ENCODE peak calls at places on chromosomes 4 and X, in nine cellular contexts. S, I, G, W, Q, U, O, P and F are unnamed samples.

GRCh38 chr4:56619160-56619559 is 61.9 kb downstream of the HOPX start:
- DNase-seq in P (peak; percentile 41), S (no peak), I (no peak), Q (peak; percentile 5), O (no peak), G (no peak), W (no peak), U (no peak), F (no peak)

GRCh38 chr4:8061145-8061544 is 97.5 kb downstream of the ABLIM2 start:
- DNase-seq in P (no peak), U (no peak), Q (no peak), I (no peak), W (no peak), G (no peak), O (no peak), S (no peak), F (no peak)

GRCh38 chrX:107691024-107691448 is 62.7 kb downstream of the PRPS1 start:
- DNase-seq in O (no peak), P (no peak), S (no peak), G (no peak), I (no peak), W (no peak), U (no peak), Q (no peak), F (no peak)

GRCh38 chr4:149983931-149984330 is 94.3 kb upstream of the DCLK2 start:
- DNase-seq in U (no peak), O (no peak), P (no peak), S (no peak), G (no peak), I (no peak), W (no peak), Q (no peak), F (no peak)

GRCh38 chrX:39158801-39159657 is 357.8 kb downstream of the MID1IP1 start:
- DNase-seq in P (peak; percentile 94), Q (no peak), W (peak; percentile 26), S (no peak), O (no peak), G (no peak), I (no peak), U (no peak), F (no peak)

GRCh38 chr4:105859233-105859632 is 36.0 kb upstream of the NPNT start:
- DNase-seq in P (peak; percentile 67), U (no peak), Q (no peak), G (no peak), I (no peak), W (peak; percentile 80), O (no peak), S (no peak), F (no peak)

GRCh38 chr4:82050806-82051205 is 323.0 kb downstream of the HNRNPD start:
- DNase-seq in Q (no peak), O (no peak), W (peak; percentile 13), S (no peak), G (no peak), U (no peak), I (no peak), P (peak; percentile 4), F (no peak)

GRCh38 chr4:10121568-10122097 is 5.0 kb upstream of the WDR1 start:
- DNase-seq in I (no peak), P (no peak), S (no peak), G (no peak), W (no peak), Q (peak; percentile 84), U (no peak), O (no peak), F (peak; percentile 45)

GRCh38 chr4:189912170-189912569 is 28.5 kb upstream of the FRG1 start:
- DNase-seq in O (no peak), W (peak; percentile 8), Q (peak; percentile 27), U (no peak), P (no peak), G (no peak), I (no peak), S (no peak), F (no peak)

GRCh38 chrX:71989768-71990167 is 79.1 kb downstream of the NHSL2 start:
- DNase-seq in U (no peak), G (no peak), S (no peak), I (no peak), Q (no peak), P (peak; percentile 23), W (peak; percentile 87), O (no peak), F (no peak)

GRCh38 chrX:39451061-39451460 is 646.7 kb downstream of the BCOR start:
- DNase-seq in P (no peak), I (no peak), Q (no peak), U (no peak), G (no peak), O (no peak), S (no peak), W (no peak), F (no peak)

GRCh38 chrX:39406799-39407198 is 605.5 kb downstream of the MID1IP1 start:
- DNase-seq in O (no peak), W (no peak), I (no peak), Q (no peak), G (no peak), S (no peak), U (no peak), P (no peak), F (no peak)

GRCh38 chrX:77572322-77572721 is 125.1 kb downstream of the FGF16 start:
- DNase-seq in W (peak; percentile 66), S (no peak), P (peak; percentile 31), O (no peak), G (no peak), Q (no peak), I (no peak), U (no peak), F (no peak)

GRCh38 chrX:17967888-17968287 is 106.8 kb upstream of the RAI2 start:
- DNase-seq in O (no peak), W (no peak), I (no peak), Q (no peak), P (no peak), S (no peak), G (no peak), U (no peak), F (no peak)

GRCh38 chr4:4820264-4820663 is 39.2 kb upstream of the MSX1 start:
- DNase-seq in I (no peak), S (no peak), Q (no peak), P (no peak), U (no peak), W (no peak), O (no peak), G (peak; percentile 89), F (no peak)